ENCODE peak calls at places on chromosomes 11 and 22, in eight cellular contexts. C is H9, X is fibroblast of the aortic adventitia, T is bronchial epithelial cell, H is adrenal gland, W is WTC11, M is left ventricle myocardium inferior, R is AG10803. V is an unnamed sample.

GRCh38 chr11:2798951-2799761 is 86.4 kb downstream of the CDKN1C start:
- DNase-seq in C (peak), X (no peak), T (no peak), H (peak), W (no peak), M (peak), R (no peak), V (peak)

GRCh38 chr22:36413022-36413770 is 25.4 kb upstream of the MYH9 start:
- DNase-seq in C (no peak), X (no peak), T (no peak), H (peak), W (no peak), M (no peak), R (no peak), V (no peak)

GRCh38 chr11:134978388-134979088 is 566.5 kb upstream of the B3GAT1 start:
- DNase-seq in C (peak), X (no peak), T (no peak), H (no peak), W (peak), M (no peak), R (no peak), V (no peak)

GRCh38 chr22:17243524-17243923 is 24.3 kb upstream of the ADA2 start:
- DNase-seq in C (no peak), X (no peak), T (peak), H (no peak), W (no peak), M (no peak), R (no peak), V (no peak)

GRCh38 chr11:112227002-112227401 is 774 bp downstream of the PTS start:
- DNase-seq in C (no peak), X (peak), T (peak), H (no peak), W (no peak), M (no peak), R (peak), V (no peak)

GRCh38 chr11:67318239-67318555 is 14.9 kb downstream of the SSH3 start:
- DNase-seq in C (no peak), X (no peak), T (no peak), H (no peak), W (no peak), M (no peak), R (no peak), V (no peak)

GRCh38 chr11:92886243-92886905 is 83.1 kb upstream of the MTNR1B start:
- DNase-seq in C (no peak), X (peak), T (peak), H (peak), W (peak), M (no peak), R (peak), V (peak)

GRCh38 chr22:38760477-38761201 is 4.8 kb upstream of the SUN2 start:
- DNase-seq in C (no peak), X (peak), T (no peak), H (no peak), W (no peak), M (no peak), R (no peak), V (no peak)

GRCh38 chr11:1943977-1944376 is 3.2 kb upstream of the MRPL23 start:
- DNase-seq in C (no peak), X (peak), T (peak), H (no peak), W (no peak), M (no peak), R (peak), V (peak)

GRCh38 chr11:25038131-25038530 is 541.3 kb downstream of the LUZP2 start:
- DNase-seq in C (no peak), X (no peak), T (no peak), H (no peak), W (no peak), M (no peak), R (no peak), V (no peak)

GRCh38 chr11:112162761-112163669 is 879 bp downstream of the IL18 start:
- DNase-seq in C (no peak), X (peak), T (peak), H (no peak), W (no peak), M (no peak), R (no peak), V (no peak)

GRCh38 chr11:134521452-134522289 is 109.6 kb upstream of the B3GAT1 start:
- DNase-seq in C (no peak), X (no peak), T (no peak), H (no peak), W (no peak), M (no peak), R (no peak), V (no peak)

GRCh38 chr11:74680035-74680671 is 51.1 kb downstream of the CHRDL2 start:
- DNase-seq in C (peak), X (no peak), T (no peak), H (peak), W (no peak), M (no peak), R (no peak), V (no peak)

GRCh38 chr11:70384486-70385152 is 13.7 kb upstream of the CTTN start:
- DNase-seq in C (no peak), X (no peak), T (no peak), H (peak), W (no peak), M (no peak), R (no peak), V (no peak)

GRCh38 chr22:27107005-27107404 is 449.6 kb downstream of the MIAT start:
- DNase-seq in C (no peak), X (no peak), T (no peak), H (no peak), W (no peak), M (no peak), R (no peak), V (no peak)

GRCh38 chr11:67167715-67168114 is 48.7 kb downstream of the KDM2A start:
- DNase-seq in C (no peak), X (no peak), T (no peak), H (no peak), W (no peak), M (no peak), R (no peak), V (no peak)

GRCh38 chr11:57937431-57937830 is 86.2 kb upstream of the OR9Q1 start:
- DNase-seq in C (no peak), X (no peak), T (peak), H (no peak), W (no peak), M (no peak), R (no peak), V (no peak)

GRCh38 chr11:2750601-2751522 is 51.1 kb upstream of the KCNQ1OT1 start:
- DNase-seq in C (no peak), X (no peak), T (no peak), H (no peak), W (no peak), M (peak), R (no peak), V (peak)

GRCh38 chr11:92948116-92948515 is 21.3 kb upstream of the MTNR1B start:
- DNase-seq in C (no peak), X (no peak), T (no peak), H (no peak), W (no peak), M (no peak), R (no peak), V (no peak)

GRCh38 chr11:39442177-39442576 is 2017.3 kb downstream of the LRRC4C start:
- DNase-seq in C (no peak), X (no peak), T (no peak), H (no peak), W (no peak), M (no peak), R (no peak), V (no peak)

GRCh38 chr11:115958089-115959000 is 454.1 kb upstream of the CADM1 start:
- DNase-seq in C (peak), X (no peak), T (no peak), H (no peak), W (peak), M (no peak), R (no peak), V (no peak)

GRCh38 chr11:43950323-43950855 is 8.0 kb downstream of the C11orf96 start:
- DNase-seq in C (no peak), X (no peak), T (no peak), H (peak), W (no peak), M (no peak), R (no peak), V (no peak)

GRCh38 chr11:72553748-72554147 is 119.4 kb upstream of the CLPB start:
- DNase-seq in C (peak), X (no peak), T (no peak), H (no peak), W (peak), M (no peak), R (no peak), V (no peak)

GRCh38 chr11:123061403-123062157 is at the start of gene HSPA8:
- DNase-seq in C (peak), X (peak), T (no peak), H (peak), W (no peak), M (peak), R (peak), V (peak)

GRCh38 chr22:36757608-36758220 is 18.2 kb downstream of the IFT27 start:
- DNase-seq in C (peak), X (peak), T (peak), H (peak), W (peak), M (peak), R (peak), V (peak)

GRCh38 chr11:96337541-96338530 is 5.2 kb downstream of the MAML2 start:
- DNase-seq in C (no peak), X (peak), T (no peak), H (no peak), W (no peak), M (peak), R (peak), V (no peak)

GRCh38 chr22:37036655-37037377 is 14.7 kb upstream of the KCTD17 start:
- DNase-seq in C (no peak), X (no peak), T (no peak), H (no peak), W (no peak), M (no peak), R (no peak), V (no peak)

GRCh38 chr22:37240941-37241320 is 3.1 kb downstream of the RAC2 start:
- DNase-seq in C (no peak), X (no peak), T (no peak), H (no peak), W (no peak), M (no peak), R (no peak), V (no peak)

GRCh38 chr22:22930571-22931556 is 43.2 kb downstream of the IGLL5 start:
- DNase-seq in C (no peak), X (no peak), T (no peak), H (no peak), W (no peak), M (no peak), R (no peak), V (no peak)

GRCh38 chr11:73262851-73263495 is 9.2 kb upstream of the P2RY6 start:
- DNase-seq in C (peak), X (peak), T (peak), H (peak), W (no peak), M (no peak), R (peak), V (no peak)

GRCh38 chr11:10784229-10785145 is 24.2 kb downstream of the EIF4G2 start:
- DNase-seq in C (no peak), X (peak), T (peak), H (no peak), W (no peak), M (peak), R (no peak), V (no peak)

GRCh38 chr11:8313504-8314090 is 49.9 kb upstream of the LMO1 start:
- DNase-seq in C (no peak), X (no peak), T (no peak), H (no peak), W (no peak), M (no peak), R (no peak), V (no peak)

GRCh38 chr11:66561178-66561974 is 7.0 kb downstream of the CTSF start:
- DNase-seq in C (no peak), X (no peak), T (no peak), H (no peak), W (no peak), M (no peak), R (no peak), V (no peak)

GRCh38 chr22:35591696-35592417 is 25.3 kb downstream of the MB start:
- DNase-seq in C (no peak), X (no peak), T (no peak), H (no peak), W (no peak), M (no peak), R (no peak), V (no peak)

DNA sequence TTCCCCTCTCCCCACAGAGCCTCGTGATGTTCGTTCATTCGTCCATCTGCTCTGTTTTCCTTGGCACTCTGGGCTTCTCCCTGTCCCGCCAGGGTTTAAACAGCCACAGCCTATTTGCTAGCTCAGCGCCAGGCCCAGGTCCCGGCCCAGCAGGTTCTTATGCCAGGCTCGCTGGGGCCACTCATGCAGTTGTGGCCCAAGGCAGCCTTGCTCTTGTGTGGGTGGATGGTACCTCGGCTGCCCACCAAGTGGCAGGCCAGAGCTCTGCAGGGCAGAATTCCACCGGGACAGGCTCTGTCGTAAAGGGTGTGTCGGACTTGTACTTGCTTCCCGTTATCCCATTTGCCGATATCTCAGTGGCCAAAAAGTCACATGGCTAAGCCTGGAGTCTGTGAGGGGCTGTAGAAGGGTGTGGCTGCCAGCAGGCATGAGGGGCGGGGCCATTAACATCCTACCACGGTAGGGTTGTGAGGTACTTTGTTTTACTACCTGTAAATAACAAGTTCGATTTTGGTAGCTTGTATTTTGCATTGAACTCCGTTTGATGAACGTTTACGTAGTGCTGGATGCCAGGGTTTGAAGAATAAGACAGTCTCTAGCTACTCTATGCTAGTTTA is 7.9 kb downstream of the FAM118A start:
- DNase-seq in C (peak), X (peak), T (peak), H (peak), W (peak), M (peak), R (peak), V (peak)
- TF ChIP-seq CTCF in C (peak), X (peak), T (peak), H (peak), W (no peak), M (peak), R (peak), V (no peak)

DNA sequence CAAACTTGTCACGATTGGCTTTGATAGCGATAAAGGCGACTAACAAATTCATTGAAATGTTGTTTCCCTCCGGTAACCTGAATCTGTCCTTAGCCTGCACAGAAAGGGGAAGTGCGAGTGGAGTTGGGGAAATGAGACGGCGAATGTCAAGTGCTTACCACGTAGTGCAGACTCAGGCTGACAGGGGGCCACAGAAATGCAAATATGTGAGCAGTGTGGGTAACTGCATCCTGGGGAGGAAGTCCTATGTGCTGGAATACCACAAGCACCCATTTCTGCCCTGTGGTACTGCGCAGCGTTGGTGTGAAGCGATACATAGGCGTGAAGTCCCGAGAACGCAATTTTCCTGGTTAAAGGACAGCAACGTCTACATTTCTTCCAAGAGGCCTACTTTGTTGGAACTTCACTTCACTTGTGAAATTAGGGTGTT is 869 bp upstream of the EIF4ENIF1 start:
- DNase-seq in C (peak), X (peak), T (peak), H (peak), W (peak), M (peak), R (peak), V (no peak)
- TF ChIP-seq CTCF in C (no peak), X (peak), T (no peak), H (no peak), W (no peak), M (peak), R (peak), V (no peak)

DNA sequence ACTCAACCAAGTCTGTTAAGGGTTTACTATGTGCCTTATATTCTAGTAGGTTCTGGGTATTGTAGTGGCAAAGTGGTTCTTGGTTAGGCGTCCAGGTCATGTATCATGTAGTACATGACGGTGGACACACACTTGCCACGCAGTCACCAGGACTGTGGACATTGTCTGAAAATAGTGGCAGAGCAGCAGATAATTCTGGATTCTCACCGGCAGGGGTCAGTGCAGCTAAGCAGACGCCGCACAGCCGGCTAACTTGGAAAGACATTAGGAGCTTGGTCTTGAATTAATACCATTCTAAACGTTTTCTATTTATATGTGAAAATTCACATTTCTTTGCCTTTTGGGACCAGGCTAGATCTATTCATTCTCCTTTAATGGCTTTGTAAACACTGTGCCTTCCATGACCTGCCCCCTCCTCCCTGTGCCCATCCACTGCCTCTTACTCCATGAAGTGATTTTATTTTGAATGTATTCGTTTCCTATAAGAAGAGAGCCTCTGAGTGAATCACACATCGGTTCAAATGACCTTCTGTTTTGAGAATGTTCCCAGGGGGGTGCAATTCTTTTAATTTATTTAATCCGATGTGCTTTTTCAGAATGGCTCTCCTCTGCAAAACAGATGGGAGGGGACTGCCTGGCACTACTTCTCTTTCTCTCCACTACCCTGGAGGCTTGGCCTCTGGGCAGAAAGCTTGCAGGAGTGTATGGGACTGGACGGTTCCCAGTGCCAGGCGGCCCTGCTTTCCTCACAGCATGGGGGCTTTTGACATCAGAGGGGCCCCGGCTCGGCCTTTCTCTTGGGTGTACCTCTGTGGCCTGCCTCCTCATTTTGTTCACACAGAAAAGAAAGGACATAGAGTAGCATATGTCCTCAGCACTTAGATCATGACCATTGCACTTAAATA is 378.0 kb downstream of the NTM start:
- DNase-seq in C (peak), X (peak), T (peak), H (peak), W (peak), M (peak), R (peak), V (peak)
- TF ChIP-seq CTCF in C (peak), X (peak), T (peak), H (peak), W (peak), M (peak), R (peak), V (peak)

DNA sequence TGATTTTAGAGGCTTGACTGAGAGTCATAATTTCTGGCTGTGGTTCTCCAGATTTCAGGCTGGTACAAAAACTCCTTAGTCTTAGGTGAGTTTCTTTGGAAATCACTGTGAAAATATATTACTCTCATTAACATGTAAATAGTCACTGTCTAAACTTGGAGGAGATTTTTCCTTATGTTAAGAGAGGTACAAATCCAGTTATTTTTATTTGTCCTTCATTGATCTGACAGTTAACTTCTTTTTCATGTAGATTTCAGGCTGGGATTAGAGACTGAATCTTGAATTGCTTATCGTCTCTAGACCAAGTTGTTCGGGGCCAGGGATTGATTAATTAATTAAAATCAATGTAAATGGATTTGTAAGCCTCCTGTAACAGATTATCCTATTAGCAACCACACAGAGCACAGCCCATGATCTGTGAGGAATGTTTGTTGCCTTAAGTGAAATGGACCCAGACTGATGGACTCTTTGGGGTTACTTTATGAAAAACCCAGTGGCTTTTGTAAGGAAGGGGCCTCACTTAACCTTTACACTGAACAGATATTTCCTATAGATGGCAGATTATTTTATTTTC is 21.1 kb downstream of the TEAD1 start:
- DNase-seq in C (no peak), X (no peak), T (no peak), H (no peak), W (no peak), M (no peak), R (no peak), V (no peak)
- TF ChIP-seq CTCF in C (no peak), X (no peak), T (no peak), H (no peak), W (no peak), M (no peak), R (no peak), V (no peak)

DNA sequence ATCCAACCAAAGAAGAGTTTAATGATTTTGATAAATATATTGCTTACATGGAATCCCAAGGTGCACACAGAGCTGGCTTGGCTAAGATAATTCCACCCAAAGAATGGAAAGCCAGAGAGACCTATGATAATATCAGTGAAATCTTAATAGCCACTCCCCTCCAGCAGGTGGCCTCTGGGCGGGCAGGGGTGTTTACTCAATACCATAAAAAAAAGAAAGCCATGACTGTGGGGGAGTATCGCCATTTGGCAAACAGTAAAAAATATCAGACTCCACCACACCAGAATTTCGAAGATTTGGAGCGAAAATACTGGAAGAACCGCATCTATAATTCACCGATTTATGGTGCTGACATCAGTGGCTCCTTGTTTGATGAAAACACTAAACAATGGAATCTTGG is 23.9 kb downstream of the KDM4D start:
- DNase-seq in C (no peak), X (no peak), T (no peak), H (no peak), W (peak), M (no peak), R (no peak), V (no peak)
- TF ChIP-seq CTCF in C (peak), X (peak), T (peak), H (no peak), W (no peak), M (no peak), R (no peak), V (no peak)

GRCh38 chr11:125871391-125872137 is 15.9 kb upstream of the HYLS1 start:
- DNase-seq in C (peak), X (peak), T (no peak), H (no peak), W (peak), M (no peak), R (peak), V (no peak)
- TF ChIP-seq CTCF in C (peak), X (peak), T (peak), H (peak), W (peak), M (peak), R (peak), V (no peak)